ENCODE peak calls at places on chromosome 15, in eight cellular contexts. Z, J, O, E, A, C, W and U are unnamed samples.

GRCh38 chr15:57537072-57537471 is 54.6 kb upstream of the MYZAP start:
- DNase-seq in Z (no peak), E (no peak), A (peak), J (peak), C (peak), O (peak), W (no peak), U (peak)

GRCh38 chr15:50907866-50908208 is 646 bp upstream of the AP4E1 start:
- DNase-seq in J (no peak), O (no peak), E (no peak), Z (peak), A (peak), W (no peak), C (peak), U (peak)

GRCh38 chr15:41698779-41699178 is 38.6 kb downstream of the MGA start:
- DNase-seq in O (peak), A (peak), C (peak), W (no peak), J (peak), Z (no peak), E (no peak), U (no peak)

GRCh38 chr15:77553257-77553656 is 79.5 kb downstream of the LINGO1 start:
- DNase-seq in W (no peak), A (no peak), C (no peak), E (no peak), J (no peak), O (no peak), Z (no peak), U (no peak)

GRCh38 chr15:94370197-94370987 is 139.0 kb downstream of the MCTP2 start:
- DNase-seq in A (no peak), E (no peak), O (no peak), W (no peak), C (peak), J (no peak), Z (no peak), U (no peak)

GRCh38 chr15:64865998-64866520 is 24.3 kb downstream of the PLEKHO2 start:
- DNase-seq in Z (no peak), A (peak), C (peak), J (peak), O (peak), E (no peak), W (no peak), U (no peak)

GRCh38 chr15:90419202-90419601 is 31.2 kb downstream of the IQGAP1 start:
- DNase-seq in A (no peak), C (no peak), O (no peak), Z (no peak), W (no peak), E (no peak), J (no peak), U (no peak)

GRCh38 chr15:72227720-72228119 is 3.3 kb downstream of the PKM start:
- DNase-seq in Z (no peak), A (no peak), C (no peak), O (no peak), E (no peak), W (no peak), J (no peak), U (no peak)

GRCh38 chr15:81825136-81825535 is 220.7 kb downstream of the MEX3B start:
- DNase-seq in C (no peak), O (no peak), J (no peak), W (no peak), E (no peak), Z (no peak), A (no peak), U (no peak)

GRCh38 chr15:33064878-33065277 is 129.6 kb downstream of the FMN1 start:
- DNase-seq in O (peak), C (peak), Z (no peak), J (no peak), W (no peak), E (no peak), A (peak), U (no peak)

GRCh38 chr15:25772500-25772899 is 90.6 kb downstream of the ATP10A start:
- DNase-seq in E (peak), J (no peak), C (no peak), O (no peak), A (no peak), W (no peak), Z (no peak), U (no peak)

GRCh38 chr15:81930582-81931369 is 115.0 kb downstream of the MEX3B start:
- DNase-seq in A (no peak), C (no peak), W (no peak), O (no peak), Z (no peak), J (no peak), E (no peak), U (no peak)

GRCh38 chr15:99306694-99307338 is 55.5 kb downstream of the LRRC28 start:
- DNase-seq in O (peak), W (no peak), A (no peak), E (no peak), C (no peak), J (no peak), Z (peak), U (no peak)

GRCh38 chr15:28900892-28901586 is 15.3 kb downstream of the APBA2 start:
- DNase-seq in A (no peak), O (no peak), Z (no peak), W (no peak), C (no peak), J (no peak), E (no peak), U (no peak)

GRCh38 chr15:90099868-90100854 is 2.1 kb downstream of the IDH2 start:
- DNase-seq in O (peak), W (no peak), C (peak), J (no peak), E (no peak), Z (no peak), A (peak), U (peak)